ENCODE peak calls at places on chromosomes 3 and 15, in seven cellular contexts. O is tibial artery, W is AG04450, N is H9, B is lower lobe of right lung, K is mesenchymal stem cell, M is IMR-90. E is an unnamed sample.

GRCh38 chr15:69551391-69552056 is 98.9 kb downstream of the RPLP1 start:
- DNase-seq in O (no peak), W (no peak), N (no peak), B (no peak), K (no peak), M (no peak), E (no peak)

GRCh38 chr3:72900048-72900447 is 12.2 kb downstream of the GXYLT2 start:
- DNase-seq in O (no peak), W (no peak), N (no peak), B (no peak), K (no peak), M (no peak), E (no peak)

GRCh38 chr3:69320867-69321266 is 65.0 kb downstream of the FRMD4B start:
- DNase-seq in O (no peak), W (no peak), N (no peak), B (no peak), K (no peak), M (no peak), E (no peak)

GRCh38 chr3:127182446-127182845 is 10.5 kb upstream of the PRR23E start:
- DNase-seq in O (no peak), W (no peak), N (no peak), B (no peak), K (no peak), M (no peak), E (no peak)

GRCh38 chr15:31238906-31239305 is 87.7 kb upstream of the KLF13 start:
- DNase-seq in O (peak; percentile 20), W (no peak), N (no peak), B (no peak), K (no peak), M (no peak), E (no peak)

GRCh38 chr3:42529463-42529862 is 27.0 kb downstream of the VIPR1 start:
- DNase-seq in O (no peak), W (no peak), N (no peak), B (peak; percentile 47), K (no peak), M (no peak), E (no peak)

GRCh38 chr15:48966595-48967301 is 3.0 kb upstream of the SHC4 start:
- DNase-seq in O (no peak), W (peak; percentile 78), N (no peak), B (no peak), K (peak; percentile 59), M (peak; percentile 93), E (no peak)

GRCh38 chr15:44550256-44550655 is 13.3 kb downstream of the EIF3J start:
- DNase-seq in O (no peak), W (no peak), N (no peak), B (no peak), K (peak; percentile 44), M (peak; percentile 55), E (no peak)

GRCh38 chr3:176159796-176160195 is 1037.5 kb downstream of the TBL1XR1 start:
- DNase-seq in O (no peak), W (no peak), N (no peak), B (no peak), K (peak; percentile 6), M (peak; percentile 28), E (no peak)

GRCh38 chr15:63860161-63860954 is 26.6 kb upstream of the HERC1 start:
- DNase-seq in O (no peak), W (no peak), N (no peak), B (no peak), K (no peak), M (no peak), E (peak; percentile 44)

GRCh38 chr3:117916839-117917238 is 1117.8 kb downstream of the IGSF11 start:
- DNase-seq in O (no peak), W (no peak), N (no peak), B (no peak), K (no peak), M (no peak), E (no peak)

GRCh38 chr3:78497692-78498091 is 1270.1 kb downstream of the ROBO1 start:
- DNase-seq in O (no peak), W (no peak), N (no peak), B (no peak), K (peak; percentile 6), M (no peak), E (no peak)

GRCh38 chr3:127091376-127091775 is 101.6 kb upstream of the PRR23E start:
- DNase-seq in O (no peak), W (no peak), N (no peak), B (no peak), K (no peak), M (no peak), E (no peak)

GRCh38 chr3:52310861-52311566 is 5.1 kb upstream of the DNAH1 start:
- DNase-seq in O (no peak), W (no peak), N (no peak), B (no peak), K (no peak), M (peak; percentile 12), E (no peak)

GRCh38 chr3:116005404-116005803 is 382.1 kb downstream of the GAP43 start:
- DNase-seq in O (no peak), W (peak; percentile 82), N (no peak), B (no peak), K (peak; percentile 97), M (peak; percentile 98), E (no peak)

GRCh38 chr15:66138096-66138783 is 115.3 kb downstream of the MEGF11 start:
- DNase-seq in O (no peak), W (no peak), N (no peak), B (no peak), K (no peak), M (no peak), E (no peak)

GRCh38 chr3:53702776-53703175 is 143.4 kb downstream of the CHDH start:
- DNase-seq in O (no peak), W (no peak), N (no peak), B (no peak), K (no peak), M (no peak), E (no peak)

GRCh38 chr3:113654310-113654709 is 42.1 kb downstream of the USF3 start:
- DNase-seq in O (no peak), W (no peak), N (no peak), B (no peak), K (no peak), M (no peak), E (no peak)

GRCh38 chr15:100114526-100114925 is 227.2 kb downstream of the ADAMTS17 start:
- DNase-seq in O (no peak), W (no peak), N (no peak), B (no peak), K (peak; percentile 77), M (peak; percentile 48), E (no peak)

GRCh38 chr15:52546031-52546751 is 17.5 kb upstream of the MYO5A start:
- DNase-seq in O (no peak), W (no peak), N (peak; percentile 38), B (no peak), K (no peak), M (no peak), E (no peak)

GRCh38 chr3:65303431-65303830 is 615.6 kb upstream of the ADAMTS9 start:
- DNase-seq in O (no peak), W (no peak), N (no peak), B (no peak), K (no peak), M (no peak), E (no peak)

GRCh38 chr15:21261396-21261964 is 178.8 kb downstream of the POTEB3 start:
- DNase-seq in O (no peak), W (no peak), N (no peak), B (peak; percentile 56), K (no peak), M (no peak), E (no peak)
- H3K9me3 ChIP-seq in O (peaks cover 6% of the 10 kb centered on the region), W (peaks cover 22% of the 10 kb centered on the region), N (peaks cover 86% of the 10 kb centered on the region), B (no peaks in the 10 kb centered on the region), K (no peaks in the 10 kb centered on the region), M (peaks cover 25% of the 10 kb centered on the region), E (no peaks in the 10 kb centered on the region)

DNA sequence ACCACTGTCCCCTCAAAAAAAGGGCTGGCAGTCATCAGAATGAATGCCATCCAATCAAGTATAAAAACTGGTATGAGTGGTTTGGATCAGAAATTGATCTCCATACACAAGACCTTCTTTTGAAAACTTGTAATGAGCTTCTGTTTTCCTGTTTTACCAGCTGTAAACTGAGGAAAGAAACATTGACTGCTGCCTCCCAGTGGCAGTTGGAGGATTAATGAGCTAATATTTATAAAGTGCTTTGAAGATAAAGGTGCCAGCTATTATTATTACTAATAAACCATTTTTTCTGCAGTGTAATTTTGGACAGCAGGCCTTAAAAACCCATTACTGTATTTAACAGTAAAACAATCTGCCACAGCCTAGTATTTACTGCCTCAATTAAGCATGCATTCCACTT is 11.4 kb downstream of the CHL1 start:
- DNase-seq in O (no peak), W (no peak), N (no peak), B (no peak), K (no peak), M (no peak), E (no peak)
- H3K9me3 ChIP-seq in O (no peaks in the 10 kb centered on the region), W (no peaks in the 10 kb centered on the region), N (no peaks in the 10 kb centered on the region), B (no peaks in the 10 kb centered on the region), K (no peaks in the 10 kb centered on the region), M (no peaks in the 10 kb centered on the region), E (no peaks in the 10 kb centered on the region)

DNA sequence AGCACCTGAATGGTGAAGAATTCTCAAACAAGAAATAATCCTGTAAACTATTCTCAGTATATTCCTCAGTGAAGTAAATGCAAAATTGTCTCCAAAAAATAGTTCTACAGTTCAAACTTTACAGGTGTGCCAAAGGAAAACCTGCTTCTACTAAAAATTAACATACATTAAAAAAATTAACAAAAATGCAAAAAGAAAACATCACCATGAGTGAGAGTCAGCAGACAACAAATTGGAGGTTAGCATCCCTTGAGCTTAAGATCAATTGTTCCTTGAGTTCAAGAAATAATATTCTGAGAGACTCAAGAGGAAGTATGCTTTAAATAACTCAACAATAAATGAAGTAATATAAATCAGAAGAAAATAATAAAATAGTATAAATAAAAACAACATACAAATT is 278.4 kb upstream of the MME start:
- DNase-seq in O (no peak), W (no peak), N (no peak), B (no peak), K (no peak), M (no peak), E (no peak)
- H3K9me3 ChIP-seq in O (no peaks in the 10 kb centered on the region), W (no peaks in the 10 kb centered on the region), N (no peaks in the 10 kb centered on the region), B (no peaks in the 10 kb centered on the region), K (peaks cover 21% of the 10 kb centered on the region), M (peaks cover 2% of the 10 kb centered on the region), E (no peaks in the 10 kb centered on the region)

GRCh38 chr3:364287-364686 is 167.7 kb downstream of the CHL1 start:
- DNase-seq in O (no peak), W (no peak), N (no peak), B (no peak), K (no peak), M (no peak), E (no peak)

GRCh38 chr3:359672-360071 is 163.1 kb downstream of the CHL1 start:
- DNase-seq in O (no peak), W (no peak), N (no peak), B (no peak), K (no peak), M (no peak), E (no peak)

GRCh38 chr3:356947-357346 is 160.4 kb downstream of the CHL1 start:
- DNase-seq in O (no peak), W (no peak), N (no peak), B (no peak), K (no peak), M (no peak), E (no peak)

GRCh38 chr3:365268-365667 is 168.7 kb downstream of the CHL1 start:
- DNase-seq in O (no peak), W (no peak), N (no peak), B (no peak), K (no peak), M (no peak), E (no peak)

DNA sequence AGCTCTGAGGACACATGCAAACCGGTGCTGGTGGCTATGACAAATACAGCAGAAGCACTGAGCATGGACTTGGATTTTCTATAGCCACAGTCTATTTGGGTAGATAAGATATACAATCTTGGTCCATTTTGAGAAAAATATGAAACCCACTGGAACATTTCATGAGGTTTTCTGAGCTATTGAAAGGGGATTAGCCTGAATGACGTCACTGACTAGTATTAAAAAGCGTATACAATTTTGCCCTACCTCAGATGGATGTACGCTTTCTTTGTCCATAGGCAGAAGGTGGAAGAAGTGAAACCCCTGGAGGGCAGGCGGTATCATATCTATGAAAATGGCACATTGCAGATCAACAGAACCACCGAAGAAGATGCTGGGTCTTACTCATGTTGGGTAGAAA is 166.4 kb downstream of the CHL1 start:
- DNase-seq in O (no peak), W (no peak), N (no peak), B (no peak), K (no peak), M (no peak), E (no peak)
- H3K9me3 ChIP-seq in O (no peaks in the 10 kb centered on the region), W (no peaks in the 10 kb centered on the region), N (no peaks in the 10 kb centered on the region), B (no peaks in the 10 kb centered on the region), K (peaks cover 5% of the 10 kb centered on the region), M (no peaks in the 10 kb centered on the region), E (no peaks in the 10 kb centered on the region)